ENCODE peak calls at places on chromosomes 7 and 10, in five cellular contexts. N is LoVo, Y is H9, B is stomach, M is dermis blood vessel endothelial cell. P is an unnamed sample.

GRCh38 chr10:86661161-86662025 is 6.9 kb upstream of the LDB3 start:
- DNase-seq in N (no peak), Y (no peak), B (peak), M (no peak), P (no peak)

GRCh38 chr10:3873728-3874461 is 88.9 kb upstream of the KLF6 start:
- DNase-seq in N (no peak), Y (no peak), B (no peak), M (peak), P (peak)

GRCh38 chr7:158102897-158103296 is 484.7 kb downstream of the PTPRN2 start:
- DNase-seq in N (no peak), Y (no peak), B (peak), M (no peak), P (no peak)

GRCh38 chr7:112173214-112173905 is 32.8 kb downstream of the DOCK4 start:
- DNase-seq in N (no peak), Y (no peak), B (no peak), M (peak), P (peak)

GRCh38 chr7:107353701-107354100 is 116.2 kb upstream of the GPR22 start:
- DNase-seq in N (no peak), Y (no peak), B (no peak), M (no peak), P (no peak)

GRCh38 chr10:79311581-79312407 is 35.5 kb upstream of the PPIF start:
- DNase-seq in N (no peak), Y (no peak), B (no peak), M (no peak), P (no peak)

GRCh38 chr7:116167177-116167576 is 43.2 kb upstream of the TES start:
- DNase-seq in N (no peak), Y (no peak), B (no peak), M (no peak), P (no peak)

GRCh38 chr10:97475936-97476594 is 22.2 kb downstream of the MMS19 start:
- DNase-seq in N (no peak), Y (no peak), B (no peak), M (no peak), P (no peak)

GRCh38 chr7:107035446-107035845 is 9.1 kb upstream of the PRKAR2B start:
- DNase-seq in N (peak), Y (no peak), B (no peak), M (no peak), P (no peak)

GRCh38 chr7:146249272-146249671 is 132.7 kb downstream of the CNTNAP2 start:
- DNase-seq in N (no peak), Y (no peak), B (no peak), M (no peak), P (no peak)

GRCh38 chr10:44234471-44234850 is 150.4 kb downstream of the CXCL12 start:
- DNase-seq in N (no peak), Y (peak), B (no peak), M (no peak), P (no peak)

GRCh38 chr10:100267237-100268104 is at the start of gene CWF19L1:
- DNase-seq in N (peak), Y (peak), B (peak), M (peak), P (peak)

GRCh38 chr7:74290999-74291441 is 1.8 kb downstream of the CLIP2 start:
- DNase-seq in N (no peak), Y (no peak), B (no peak), M (no peak), P (no peak)

GRCh38 chr7:104074529-104074928 is 85.1 kb upstream of the RELN start:
- DNase-seq in N (no peak), Y (no peak), B (no peak), M (no peak), P (no peak)

GRCh38 chr7:29194594-29195417 is at the start of gene CHN2:
- DNase-seq in N (peak), Y (peak), B (peak), M (peak), P (no peak)

GRCh38 chr10:36647540-36647939 is 477.9 kb upstream of the ANKRD30A start:
- DNase-seq in N (no peak), Y (peak), B (no peak), M (no peak), P (no peak)

GRCh38 chr10:70362357-70362756 is 20.1 kb downstream of the LRRC20 start:
- DNase-seq in N (no peak), Y (no peak), B (no peak), M (no peak), P (no peak)

P was measured in dermis microvascular lymphatic vessel endothelial cell.